ENCODE peak calls at places on chromosomes 1 and 21, in six cellular contexts. One of them, this sample, is unnamed.

GRCh38 chr1:3674100-3675094 is 22.1 kb downstream of the TP73 start:
- DNase-seq in upper lobe of right lung: no peak
- DNase-seq in AG04450: no peak
- DNase-seq in adrenal gland: no peak
- DNase-seq in IMR-90: no peak
- DNase-seq in aorta: peak
- DNase-seq in this sample: no peak

GRCh38 chr21:45559216-45560105 is 17.2 kb upstream of the SLC19A1 start:
- DNase-seq in upper lobe of right lung: peak
- DNase-seq in AG04450: no peak
- DNase-seq in adrenal gland: no peak
- DNase-seq in IMR-90: no peak
- DNase-seq in aorta: no peak
- DNase-seq in this sample: no peak

GRCh38 chr1:220810179-220810653 is 23.5 kb downstream of the MTARC1 start:
- DNase-seq in upper lobe of right lung: peak
- DNase-seq in AG04450: peak
- DNase-seq in adrenal gland: peak
- DNase-seq in IMR-90: peak
- DNase-seq in aorta: peak
- DNase-seq in this sample: peak

GRCh38 chr1:17369466-17369865 is 2.5 kb upstream of the PADI6 start:
- DNase-seq in upper lobe of right lung: no peak
- DNase-seq in AG04450: no peak
- DNase-seq in adrenal gland: no peak
- DNase-seq in IMR-90: peak
- DNase-seq in aorta: no peak
- DNase-seq in this sample: no peak

GRCh38 chr1:61781151-61781550 is 38.9 kb downstream of the PATJ start:
- DNase-seq in upper lobe of right lung: no peak
- DNase-seq in AG04450: no peak
- DNase-seq in adrenal gland: no peak
- DNase-seq in IMR-90: no peak
- DNase-seq in aorta: no peak
- DNase-seq in this sample: no peak

GRCh38 chr1:94694234-94694915 is 125.8 kb upstream of the SLC44A3 start:
- DNase-seq in upper lobe of right lung: no peak
- DNase-seq in AG04450: no peak
- DNase-seq in adrenal gland: no peak
- DNase-seq in IMR-90: no peak
- DNase-seq in aorta: no peak
- DNase-seq in this sample: no peak

GRCh38 chr1:200641175-200641489 is 20.6 kb upstream of the KIF14 start:
- DNase-seq in upper lobe of right lung: no peak
- DNase-seq in AG04450: no peak
- DNase-seq in adrenal gland: no peak
- DNase-seq in IMR-90: peak
- DNase-seq in aorta: no peak
- DNase-seq in this sample: no peak

GRCh38 chr1:174743654-174744561 is 255.8 kb upstream of the CACYBP start:
- DNase-seq in upper lobe of right lung: no peak
- DNase-seq in AG04450: peak
- DNase-seq in adrenal gland: no peak
- DNase-seq in IMR-90: peak
- DNase-seq in aorta: no peak
- DNase-seq in this sample: no peak

GRCh38 chr21:27464643-27465042 is 497.8 kb upstream of the ADAMTS5 start:
- DNase-seq in upper lobe of right lung: no peak
- DNase-seq in AG04450: no peak
- DNase-seq in adrenal gland: no peak
- DNase-seq in IMR-90: no peak
- DNase-seq in aorta: no peak
- DNase-seq in this sample: no peak

GRCh38 chr1:7678491-7679158 is 92.5 kb upstream of the VAMP3 start:
- DNase-seq in upper lobe of right lung: no peak
- DNase-seq in AG04450: no peak
- DNase-seq in adrenal gland: no peak
- DNase-seq in IMR-90: no peak
- DNase-seq in aorta: no peak
- DNase-seq in this sample: no peak

GRCh38 chr1:45050931-45051748 is 39.1 kb downstream of the UROD start:
- DNase-seq in upper lobe of right lung: no peak
- DNase-seq in AG04450: no peak
- DNase-seq in adrenal gland: no peak
- DNase-seq in IMR-90: no peak
- DNase-seq in aorta: no peak
- DNase-seq in this sample: no peak

GRCh38 chr1:15141933-15142647 is 11.5 kb upstream of the TMEM51 start:
- DNase-seq in upper lobe of right lung: no peak
- DNase-seq in AG04450: no peak
- DNase-seq in adrenal gland: peak
- DNase-seq in IMR-90: peak
- DNase-seq in aorta: no peak
- DNase-seq in this sample: no peak

GRCh38 chr1:110118636-110119396 is 6.6 kb downstream of the UBL4B start:
- DNase-seq in upper lobe of right lung: no peak
- DNase-seq in AG04450: no peak
- DNase-seq in adrenal gland: no peak
- DNase-seq in IMR-90: peak
- DNase-seq in aorta: no peak
- DNase-seq in this sample: no peak

GRCh38 chr1:233098255-233098580 is 147.8 kb downstream of the NTPCR start:
- DNase-seq in upper lobe of right lung: no peak
- DNase-seq in AG04450: no peak
- DNase-seq in adrenal gland: no peak
- DNase-seq in IMR-90: no peak
- DNase-seq in aorta: no peak
- DNase-seq in this sample: no peak

GRCh38 chr1:234170622-234171021 is 202.6 kb upstream of the COA6 start:
- DNase-seq in upper lobe of right lung: no peak
- DNase-seq in AG04450: no peak
- DNase-seq in adrenal gland: no peak
- DNase-seq in IMR-90: no peak
- DNase-seq in aorta: no peak
- DNase-seq in this sample: no peak

GRCh38 chr1:207172321-207172720 is 68.3 kb downstream of the C4BPA start:
- DNase-seq in upper lobe of right lung: no peak
- DNase-seq in AG04450: no peak
- DNase-seq in adrenal gland: no peak
- DNase-seq in IMR-90: no peak
- DNase-seq in aorta: no peak
- DNase-seq in this sample: no peak
- H3K27ac ChIP-seq in upper lobe of right lung: no peak
- H3K27ac ChIP-seq in AG04450: no peak
- H3K27ac ChIP-seq in adrenal gland: no peak
- H3K27ac ChIP-seq in IMR-90: no peak
- H3K27ac ChIP-seq in aorta: no peak
- H3K27ac ChIP-seq in this sample: no peak

GRCh38 chr1:202237052-202237451 is 43.5 kb downstream of the LGR6 start:
- DNase-seq in upper lobe of right lung: peak
- DNase-seq in AG04450: no peak
- DNase-seq in adrenal gland: no peak
- DNase-seq in IMR-90: peak
- DNase-seq in aorta: peak
- DNase-seq in this sample: peak
- H3K27ac ChIP-seq in upper lobe of right lung: no peak
- H3K27ac ChIP-seq in AG04450: no peak
- H3K27ac ChIP-seq in adrenal gland: no peak
- H3K27ac ChIP-seq in IMR-90: no peak
- H3K27ac ChIP-seq in aorta: peak
- H3K27ac ChIP-seq in this sample: no peak

DNA sequence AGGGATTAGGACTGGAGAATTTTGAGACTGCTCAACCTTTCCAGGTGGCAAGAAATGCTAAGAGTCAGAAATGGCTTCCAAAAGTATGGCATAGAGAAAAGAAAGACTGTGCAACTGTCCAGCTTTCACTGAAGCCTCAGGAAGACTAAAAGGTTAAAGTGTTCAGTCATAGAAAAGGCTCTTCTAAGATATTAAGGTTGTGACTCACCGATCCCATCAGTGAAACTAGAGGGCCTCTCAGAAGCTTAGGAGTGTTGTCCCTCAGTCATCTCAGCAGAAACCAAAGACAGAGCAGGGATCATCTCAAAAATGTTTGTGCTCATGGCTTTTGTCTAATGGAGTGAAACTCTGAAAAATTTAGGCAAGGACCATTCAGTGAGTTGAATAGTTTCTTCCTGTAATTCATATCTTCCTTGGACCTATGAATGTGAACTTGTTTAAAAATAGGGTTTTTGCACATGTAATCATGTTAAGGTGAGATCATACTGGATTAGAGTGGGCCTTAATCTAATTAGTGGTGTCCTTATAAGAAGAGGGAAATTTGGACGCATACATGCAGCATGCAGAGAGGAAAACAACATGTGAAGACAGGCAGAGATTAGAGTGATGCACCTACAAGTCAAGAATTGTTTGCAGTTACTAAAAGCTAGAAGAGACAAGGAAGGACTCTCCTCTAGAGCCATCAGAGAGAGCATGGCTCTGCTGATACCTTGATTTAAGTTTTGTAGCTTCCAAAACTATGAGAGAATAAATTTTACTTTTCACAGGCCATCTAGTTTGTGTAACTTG is 71.3 kb downstream of the RPE65 start:
- DNase-seq in upper lobe of right lung: no peak
- DNase-seq in AG04450: no peak
- DNase-seq in adrenal gland: no peak
- DNase-seq in IMR-90: peak
- DNase-seq in aorta: no peak
- DNase-seq in this sample: no peak
- H3K27ac ChIP-seq in upper lobe of right lung: no peak
- H3K27ac ChIP-seq in AG04450: no peak
- H3K27ac ChIP-seq in adrenal gland: no peak
- H3K27ac ChIP-seq in IMR-90: no peak
- H3K27ac ChIP-seq in aorta: no peak
- H3K27ac ChIP-seq in this sample: no peak

DNA sequence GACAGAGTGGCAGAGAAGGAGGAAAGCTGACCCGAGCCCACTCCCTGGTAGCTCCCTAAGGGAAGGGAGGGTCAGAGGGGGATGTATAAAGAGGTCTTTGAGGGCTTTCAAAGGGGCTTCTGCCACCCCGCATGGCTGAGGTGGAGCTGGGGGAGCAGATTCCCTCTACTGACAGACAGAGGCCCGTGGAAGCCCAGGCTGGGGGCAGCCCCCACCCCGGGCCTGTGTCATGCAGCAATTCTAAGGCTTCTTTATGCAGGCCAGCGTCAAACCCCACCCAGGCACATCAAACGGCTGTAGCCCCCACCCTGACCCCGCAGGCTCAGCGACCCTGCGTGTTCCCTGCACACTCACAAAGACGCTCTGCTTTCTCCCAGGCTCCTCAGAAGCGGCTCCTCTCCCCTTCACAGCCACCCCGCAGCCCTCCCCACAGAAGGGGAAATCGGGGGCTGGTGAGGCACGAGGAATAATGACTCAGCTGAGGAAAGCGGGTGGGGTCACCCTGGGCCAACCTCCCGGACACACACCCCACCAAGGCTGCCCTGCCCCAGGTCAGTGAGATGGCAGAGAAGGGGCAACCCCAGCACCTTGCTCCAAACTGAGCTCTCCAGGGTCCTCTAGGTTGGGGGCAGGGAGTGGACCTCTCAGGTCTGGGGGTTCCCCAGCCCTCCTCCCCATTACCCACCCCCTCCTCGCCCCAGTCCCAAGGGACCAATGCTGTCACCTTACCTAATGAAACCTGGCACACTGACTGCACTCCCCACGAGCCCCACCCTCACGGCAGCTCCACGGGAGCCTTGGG is 10.8 kb downstream of the SLC45A3 start:
- DNase-seq in upper lobe of right lung: no peak
- DNase-seq in AG04450: no peak
- DNase-seq in adrenal gland: no peak
- DNase-seq in IMR-90: no peak
- DNase-seq in aorta: no peak
- DNase-seq in this sample: no peak
- H3K27ac ChIP-seq in upper lobe of right lung: no peak
- H3K27ac ChIP-seq in AG04450: no peak
- H3K27ac ChIP-seq in adrenal gland: no peak
- H3K27ac ChIP-seq in IMR-90: no peak
- H3K27ac ChIP-seq in aorta: no peak
- H3K27ac ChIP-seq in this sample: no peak